ENCODE peak calls at places on chromosomes 11 and 22, in five cellular contexts. T, L, U, H and E are unnamed samples.

GRCh38 chr11:120622189-120622912 is 110.8 kb downstream of the GRIK4 start:
- DNase-seq in U (no peak), H (no peak), T (no peak), L (no peak), E (peak)

GRCh38 chr11:124676386-124676785 is 2.7 kb downstream of the SPA17 start:
- DNase-seq in L (no peak), T (no peak), U (no peak), H (no peak), E (peak)

GRCh38 chr11:75371930-75372876 is 20.7 kb upstream of the ARRB1 start:
- DNase-seq in L (no peak), H (peak), T (peak), U (no peak), E (no peak)

GRCh38 chr22:39518996-39519680 is 1.2 kb upstream of the ATF4 start:
- DNase-seq in H (no peak), T (no peak), L (peak), U (no peak), E (peak)

GRCh38 chr11:78822931-78823423 is 248.3 kb upstream of the NARS2 start:
- DNase-seq in T (no peak), U (no peak), L (no peak), H (no peak), E (no peak)

GRCh38 chr11:67372232-67372992 is 986 bp downstream of the CLCF1 start:
- DNase-seq in T (no peak), H (no peak), L (peak), U (no peak), E (no peak)

GRCh38 chr11:45048870-45049825 is 97.3 kb upstream of the PRDM11 start:
- DNase-seq in T (no peak), H (no peak), U (no peak), L (no peak), E (peak)

GRCh38 chr22:28243539-28243938 is 324.5 kb upstream of the PITPNB start:
- DNase-seq in T (no peak), L (no peak), U (no peak), H (no peak), E (peak)

GRCh38 chr22:47715866-47716578 is 953.6 kb downstream of the TBC1D22A start:
- DNase-seq in L (no peak), T (no peak), U (no peak), H (no peak), E (no peak)

GRCh38 chr22:36453855-36454378 is 27.5 kb downstream of the TXN2 start:
- DNase-seq in T (no peak), U (no peak), H (no peak), L (no peak), E (no peak)

GRCh38 chr22:36454916-36455570 is 26.4 kb downstream of the TXN2 start:
- DNase-seq in H (no peak), U (peak), T (no peak), L (peak), E (peak)

GRCh38 chr22:36456459-36456835 is 25.0 kb downstream of the TXN2 start:
- DNase-seq in L (no peak), T (no peak), U (no peak), H (no peak), E (no peak)

GRCh38 chr22:36457688-36458450 is 23.6 kb downstream of the TXN2 start:
- DNase-seq in U (no peak), T (no peak), H (no peak), L (peak), E (no peak)

DNA sequence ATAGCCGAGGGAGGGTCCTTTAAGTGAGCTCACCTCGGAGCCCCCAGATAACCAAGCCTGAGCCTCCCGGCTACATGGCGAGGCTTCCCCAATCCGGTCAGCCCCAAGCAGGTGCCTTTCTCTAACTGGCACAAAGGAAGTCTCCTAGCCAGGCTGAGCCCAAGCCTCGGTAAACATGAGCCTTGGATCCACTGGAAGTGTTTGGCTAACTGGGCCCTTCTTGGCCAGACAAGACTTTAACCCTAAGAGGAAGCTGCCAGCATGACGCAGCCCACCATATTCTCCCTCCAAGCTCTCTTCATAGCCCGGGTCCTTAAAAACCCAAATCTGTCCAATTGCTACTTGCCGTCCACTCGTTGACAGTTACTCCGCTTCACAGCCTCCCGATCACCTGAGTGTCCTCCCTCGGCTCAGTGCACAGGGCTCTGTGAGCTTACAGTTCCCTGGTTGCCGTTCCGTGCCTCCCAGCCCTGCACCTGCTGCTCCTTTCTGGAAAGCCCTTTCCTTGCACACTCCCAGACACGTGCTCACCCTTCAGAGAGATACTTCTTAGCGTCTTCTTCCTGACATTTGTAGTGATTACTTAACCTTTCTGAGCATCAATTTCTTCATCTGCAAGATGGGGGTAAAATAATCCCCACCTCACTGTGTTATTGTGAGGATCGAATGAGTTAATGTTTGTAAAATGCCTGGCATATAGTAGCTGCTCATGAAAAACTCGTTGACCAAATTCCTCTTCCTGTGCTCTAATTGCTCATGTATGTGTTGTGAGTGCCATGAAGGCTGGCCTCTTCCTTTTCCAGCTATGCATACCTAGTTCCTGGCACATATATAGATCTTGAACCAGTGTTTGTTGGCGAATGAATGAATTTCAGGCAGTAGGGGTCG is 25.6 kb downstream of the TXN2 start:
- DNase-seq in U (no peak), H (no peak), T (no peak), L (no peak), E (no peak)
- H3K27ac ChIP-seq in U (peak), H (no peak), T (peak), L (peak), E (peak)

GRCh38 chr11:18722293-18722637 is 3.7 kb downstream of the IGSF22 start:
- DNase-seq in T (no peak), L (no peak), H (no peak), U (no peak), E (no peak)

GRCh38 chr11:18723991-18724390 is 2.0 kb downstream of the IGSF22 start:
- DNase-seq in L (no peak), H (no peak), U (no peak), T (no peak), E (no peak)

GRCh38 chr11:18720086-18720810 is 5.7 kb downstream of the IGSF22 start:
- DNase-seq in H (peak), L (no peak), T (no peak), U (no peak), E (no peak)

GRCh38 chr11:18721576-18722292 is 4.3 kb downstream of the IGSF22 start:
- DNase-seq in T (peak), H (no peak), U (peak), L (peak), E (peak)

GRCh38 chr11:18720811-18721575 is 5.0 kb downstream of the IGSF22 start:
- DNase-seq in U (peak), H (no peak), T (no peak), L (peak), E (peak)
- H3K27ac ChIP-seq in U (peak), H (peak), T (no peak), L (no peak), E (no peak)

GRCh38 chr11:134638796-134639540 is 226.9 kb upstream of the B3GAT1 start:
- DNase-seq in H (no peak), T (no peak), U (no peak), L (no peak), E (no peak)
- H3K27ac ChIP-seq in H (no peak), T (no peak), U (no peak), L (no peak), E (no peak)

DNA sequence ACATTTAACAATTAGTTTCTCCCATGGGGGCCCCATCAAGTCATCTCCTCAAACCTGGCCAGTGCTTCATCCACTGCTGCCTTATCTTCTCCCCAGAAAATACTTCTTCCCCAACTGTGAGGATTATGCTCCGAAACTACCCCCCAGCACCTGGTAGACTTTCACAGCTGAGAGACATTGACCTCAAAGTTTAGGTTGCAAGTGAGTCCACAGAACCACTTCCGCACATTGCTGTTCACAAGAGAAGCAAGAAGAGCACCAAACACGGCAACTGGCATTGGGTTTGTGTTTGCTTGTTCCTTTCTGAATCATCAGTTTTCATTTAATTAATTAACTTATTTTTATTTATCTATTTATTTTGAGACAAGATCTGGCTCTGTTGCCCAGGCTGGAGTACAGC is 6.1 kb downstream of the MCHR1 start:
- DNase-seq in U (no peak), T (no peak), H (no peak), L (no peak), E (no peak)
- H3K27ac ChIP-seq in U (peak), T (no peak), H (no peak), L (no peak), E (no peak)